ENCODE peak calls at places on chromosomes 11 and 22, in seven cellular contexts. One of them, this sample, is unnamed.

GRCh38 chr11:112659185-112659584 is 302.0 kb upstream of the NCAM1 start:
- DNase-seq in stimulated activated naive CD4-positive, alpha-beta T cell: no peak
- DNase-seq in effector CD4-positive, alpha-beta T cell: no peak
- DNase-seq in mammary epithelial cell: no peak
- DNase-seq in fibroblast of mammary gland: no peak
- DNase-seq in LoVo: no peak
- DNase-seq in fibroblast of the aortic adventitia: peak; percentile 38
- DNase-seq in this sample: no peak

GRCh38 chr11:65430406-65431217 is 8.0 kb downstream of the NEAT1 start:
- DNase-seq in stimulated activated naive CD4-positive, alpha-beta T cell: no peak
- DNase-seq in fibroblast of the aortic adventitia: peak; percentile 84
- DNase-seq in LoVo: no peak
- DNase-seq in fibroblast of mammary gland: peak; percentile 75
- DNase-seq in effector CD4-positive, alpha-beta T cell: no peak
- DNase-seq in mammary epithelial cell: peak; percentile 57
- DNase-seq in this sample: no peak

GRCh38 chr11:45109400-45109799 is 37.0 kb upstream of the PRDM11 start:
- DNase-seq in effector CD4-positive, alpha-beta T cell: no peak
- DNase-seq in mammary epithelial cell: no peak
- DNase-seq in fibroblast of mammary gland: no peak
- DNase-seq in LoVo: no peak
- DNase-seq in stimulated activated naive CD4-positive, alpha-beta T cell: no peak
- DNase-seq in fibroblast of the aortic adventitia: no peak
- DNase-seq in this sample: peak; percentile 4

GRCh38 chr11:100923555-100923954 is 206.1 kb downstream of the PGR start:
- DNase-seq in fibroblast of mammary gland: peak; percentile 75
- DNase-seq in effector CD4-positive, alpha-beta T cell: no peak
- DNase-seq in stimulated activated naive CD4-positive, alpha-beta T cell: no peak
- DNase-seq in LoVo: no peak
- DNase-seq in mammary epithelial cell: no peak
- DNase-seq in fibroblast of the aortic adventitia: peak; percentile 21
- DNase-seq in this sample: no peak

GRCh38 chr11:77199346-77199745 is 71.3 kb downstream of the MYO7A start:
- DNase-seq in fibroblast of the aortic adventitia: no peak
- DNase-seq in fibroblast of mammary gland: no peak
- DNase-seq in stimulated activated naive CD4-positive, alpha-beta T cell: no peak
- DNase-seq in mammary epithelial cell: no peak
- DNase-seq in effector CD4-positive, alpha-beta T cell: no peak
- DNase-seq in LoVo: no peak
- DNase-seq in this sample: no peak

GRCh38 chr11:27934830-27935145 is 173.2 kb downstream of the KIF18A start:
- DNase-seq in mammary epithelial cell: peak; percentile 83
- DNase-seq in fibroblast of the aortic adventitia: peak; percentile 89
- DNase-seq in stimulated activated naive CD4-positive, alpha-beta T cell: no peak
- DNase-seq in LoVo: peak; percentile 74
- DNase-seq in fibroblast of mammary gland: peak; percentile 93
- DNase-seq in effector CD4-positive, alpha-beta T cell: no peak
- DNase-seq in this sample: no peak

GRCh38 chr22:32932176-32932575 is 126.0 kb downstream of the SYN3 start:
- DNase-seq in fibroblast of the aortic adventitia: peak; percentile 32
- DNase-seq in effector CD4-positive, alpha-beta T cell: no peak
- DNase-seq in LoVo: no peak
- DNase-seq in stimulated activated naive CD4-positive, alpha-beta T cell: no peak
- DNase-seq in mammary epithelial cell: peak; percentile 73
- DNase-seq in fibroblast of mammary gland: peak; percentile 71
- DNase-seq in this sample: no peak

GRCh38 chr11:19890308-19890707 is 177.7 kb downstream of the NAV2 start:
- DNase-seq in stimulated activated naive CD4-positive, alpha-beta T cell: no peak
- DNase-seq in fibroblast of mammary gland: peak; percentile 56
- DNase-seq in mammary epithelial cell: peak; percentile 64
- DNase-seq in fibroblast of the aortic adventitia: peak; percentile 82
- DNase-seq in LoVo: peak; percentile 30
- DNase-seq in effector CD4-positive, alpha-beta T cell: no peak
- DNase-seq in this sample: no peak

GRCh38 chr11:85759915-85760314 is 51.0 kb downstream of the SYTL2 start:
- DNase-seq in effector CD4-positive, alpha-beta T cell: no peak
- DNase-seq in mammary epithelial cell: peak; percentile 78
- DNase-seq in LoVo: peak; percentile 72
- DNase-seq in fibroblast of the aortic adventitia: peak; percentile 74
- DNase-seq in fibroblast of mammary gland: peak; percentile 92
- DNase-seq in stimulated activated naive CD4-positive, alpha-beta T cell: no peak
- DNase-seq in this sample: no peak

GRCh38 chr11:8342821-8343681 is 79.4 kb upstream of the LMO1 start:
- DNase-seq in effector CD4-positive, alpha-beta T cell: no peak
- DNase-seq in LoVo: no peak
- DNase-seq in fibroblast of mammary gland: no peak
- DNase-seq in fibroblast of the aortic adventitia: no peak
- DNase-seq in mammary epithelial cell: peak; percentile 70
- DNase-seq in stimulated activated naive CD4-positive, alpha-beta T cell: no peak
- DNase-seq in this sample: peak; percentile 68

GRCh38 chr11:26229270-26229669 is 102.7 kb upstream of the ANO3 start:
- DNase-seq in fibroblast of mammary gland: peak; percentile 99
- DNase-seq in fibroblast of the aortic adventitia: peak; percentile 94
- DNase-seq in effector CD4-positive, alpha-beta T cell: no peak
- DNase-seq in mammary epithelial cell: peak; percentile 60
- DNase-seq in LoVo: no peak
- DNase-seq in stimulated activated naive CD4-positive, alpha-beta T cell: no peak
- DNase-seq in this sample: no peak

GRCh38 chr11:119791047-119791446 is 62.0 kb upstream of the NECTIN1 start:
- DNase-seq in LoVo: no peak
- DNase-seq in stimulated activated naive CD4-positive, alpha-beta T cell: no peak
- DNase-seq in mammary epithelial cell: no peak
- DNase-seq in fibroblast of the aortic adventitia: no peak
- DNase-seq in fibroblast of mammary gland: no peak
- DNase-seq in effector CD4-positive, alpha-beta T cell: no peak
- DNase-seq in this sample: no peak

GRCh38 chr11:56890584-56891305 is 98.0 kb upstream of the OR5AK2 start:
- DNase-seq in fibroblast of the aortic adventitia: no peak
- DNase-seq in LoVo: no peak
- DNase-seq in mammary epithelial cell: peak; percentile 54
- DNase-seq in fibroblast of mammary gland: no peak
- DNase-seq in stimulated activated naive CD4-positive, alpha-beta T cell: no peak
- DNase-seq in effector CD4-positive, alpha-beta T cell: no peak
- DNase-seq in this sample: no peak